ENCODE peak calls at places on chromosomes 11 and 22, in six cellular contexts. U is heart left ventricle; M is CD4-positive, alpha-beta T cell; X is WERI-Rb-1; K is A549; S is left lung. H is an unnamed sample.

GRCh38 chr11:10909141-10909883 is 51.5 kb upstream of the ZBED5 start:
- DNase-seq in S (no peak), U (no peak), K (no peak), X (no peak), M (no peak), H (no peak)

GRCh38 chr11:119874660-119875238 is 145.7 kb upstream of the NECTIN1 start:
- DNase-seq in S (no peak), K (no peak), U (no peak), M (no peak), X (no peak), H (no peak)

GRCh38 chr22:37020192-37020479 is 594 bp downstream of the MPST start:
- DNase-seq in X (no peak), S (no peak), M (no peak), U (no peak), K (no peak), H (peak)

GRCh38 chr11:3665336-3666022 is 5.7 kb downstream of the CHRNA10 start:
- DNase-seq in K (no peak), X (no peak), S (no peak), M (no peak), U (no peak), H (no peak)

GRCh38 chr22:42805016-42805997 is 51.8 kb downstream of the ARFGAP3 start:
- DNase-seq in U (no peak), X (no peak), K (no peak), S (peak), M (no peak), H (peak)

GRCh38 chr11:130677486-130678153 is 229.2 kb downstream of the ADAMTS15 start:
- DNase-seq in M (no peak), X (no peak), S (no peak), U (no peak), K (no peak), H (no peak)

GRCh38 chr11:35088676-35089075 is 50.3 kb upstream of the CD44 start:
- DNase-seq in K (no peak), X (no peak), M (no peak), U (no peak), S (no peak), H (peak)

GRCh38 chr11:1563149-1563638 is 8.9 kb downstream of the DUSP8 start:
- DNase-seq in K (no peak), S (no peak), M (no peak), X (no peak), U (no peak), H (no peak)

GRCh38 chr22:39496131-39496838 is 5.8 kb upstream of the MIEF1 start:
- DNase-seq in S (no peak), X (peak), U (peak), M (peak), K (peak), H (peak)

GRCh38 chr11:75427181-75427580 is 5.8 kb downstream of the KLHL35 start:
- DNase-seq in M (no peak), U (no peak), K (no peak), S (no peak), X (no peak), H (no peak)

GRCh38 chr11:61071208-61071681 is 31.0 kb upstream of the CD5 start:
- DNase-seq in U (no peak), S (no peak), X (no peak), K (no peak), M (peak), H (no peak)

GRCh38 chr22:38796262-38796957 is 2.5 kb upstream of the DNAL4 start:
- DNase-seq in X (no peak), K (no peak), S (no peak), M (no peak), U (no peak), H (no peak)

GRCh38 chr22:39646614-39647210 is 76.2 kb downstream of the CACNA1I start:
- DNase-seq in U (no peak), X (no peak), K (no peak), S (no peak), M (no peak), H (no peak)

GRCh38 chr22:40334899-40335298 is 11.4 kb upstream of the ADSL start:
- DNase-seq in S (no peak), K (no peak), X (no peak), U (no peak), M (no peak), H (no peak)

GRCh38 chr22:35394011-35394312 is 6.0 kb upstream of the MCM5 start:
- DNase-seq in S (no peak), X (no peak), M (no peak), U (no peak), K (no peak), H (no peak)

GRCh38 chr11:65041206-65042035 is at the start of gene SAC3D1:
- DNase-seq in S (peak), M (peak), K (peak), U (peak), X (peak), H (peak)

GRCh38 chr22:18076060-18076497 is 1.7 kb upstream of the PEX26 start:
- DNase-seq in K (peak), S (no peak), M (peak), U (no peak), X (peak), H (no peak)

GRCh38 chr11:587978-588380 is 11.7 kb downstream of the PHRF1 start:
- DNase-seq in M (peak), K (peak), S (no peak), X (no peak), U (peak), H (no peak)

GRCh38 chr22:43530864-43531201 is 119.0 kb downstream of the MPPED1 start:
- DNase-seq in X (no peak), U (no peak), K (no peak), S (no peak), M (no peak), H (no peak)

GRCh38 chr22:24161909-24162308 is 19.4 kb upstream of the SUSD2 start:
- DNase-seq in S (no peak), X (no peak), U (no peak), M (no peak), K (no peak), H (peak)

GRCh38 chr22:49398646-49399045 is 429.0 kb downstream of the BRD1 start:
- DNase-seq in S (no peak), U (no peak), K (no peak), X (no peak), M (no peak), H (no peak)

GRCh38 chr22:46514592-46515207 is 22.7 kb downstream of the CELSR1 start:
- DNase-seq in S (peak), U (no peak), X (no peak), M (no peak), K (peak), H (no peak)

GRCh38 chr11:36095716-36096115 is 151.9 kb downstream of the LDLRAD3 start:
- DNase-seq in S (no peak), U (no peak), M (no peak), K (no peak), X (no peak), H (no peak)

GRCh38 chr11:19872526-19873135 is 160.0 kb downstream of the NAV2 start:
- DNase-seq in S (no peak), K (no peak), U (no peak), X (no peak), M (no peak), H (no peak)

GRCh38 chr11:102727890-102728289 is 3.1 kb upstream of the MMP8 start:
- DNase-seq in U (no peak), X (no peak), K (no peak), S (no peak), M (no peak), H (no peak)

GRCh38 chr22:40156001-40156516 is 21.7 kb upstream of the TNRC6B start:
- DNase-seq in K (peak), S (no peak), M (no peak), U (no peak), X (no peak), H (peak)

GRCh38 chr22:43152355-43153071 is 1.2 kb downstream of the TSPO start:
- DNase-seq in M (peak), K (no peak), S (peak), U (peak), X (no peak), H (peak)

GRCh38 chr11:129637983-129638776 is 177.5 kb upstream of the TMEM45B start:
- DNase-seq in X (no peak), S (no peak), M (no peak), K (no peak), U (no peak), H (no peak)

GRCh38 chr11:68040121-68040956 is 1.5 kb downstream of the TCIRG1 start:
- DNase-seq in K (peak), U (peak), S (peak), X (peak), M (peak), H (peak)

GRCh38 chr11:64765841-64766682 is 6.3 kb upstream of the PYGM start:
- DNase-seq in U (no peak), X (no peak), S (peak), M (no peak), K (no peak), H (peak)

GRCh38 chr11:78449866-78450265 is 32.2 kb upstream of the GAB2 start:
- DNase-seq in U (no peak), M (no peak), S (no peak), X (no peak), K (no peak), H (no peak)

GRCh38 chr22:46674367-46674781 is 54.2 kb downstream of the GRAMD4 start:
- DNase-seq in M (peak), X (no peak), U (peak), S (peak), K (no peak), H (no peak)

GRCh38 chr22:37018815-37019308 is 385 bp downstream of the TST start:
- DNase-seq in K (no peak), X (peak), U (peak), M (no peak), S (peak), H (peak)

GRCh38 chr11:128467041-128467440 is 120.3 kb downstream of the ETS1 start:
- DNase-seq in S (no peak), U (no peak), K (no peak), X (no peak), M (no peak), H (no peak)
- H3K27ac ChIP-seq in S (peak), U (peak), K (peak), X (no peak), M (peak), H (peak)

GRCh38 chr11:125180413-125181305 is 16.1 kb downstream of the PKNOX2 start:
- DNase-seq in X (no peak), S (no peak), M (no peak), K (no peak), U (no peak), H (no peak)

GRCh38 chr11:125179346-125179745 is 14.8 kb downstream of the PKNOX2 start:
- DNase-seq in M (no peak), K (no peak), X (no peak), U (no peak), S (no peak), H (no peak)

GRCh38 chr11:125182522-125182921 is 18.0 kb downstream of the PKNOX2 start:
- DNase-seq in X (no peak), K (no peak), S (no peak), U (no peak), M (no peak), H (no peak)

GRCh38 chr11:125176866-125177265 is 12.3 kb downstream of the PKNOX2 start:
- DNase-seq in S (no peak), X (no peak), U (no peak), M (no peak), K (no peak), H (no peak)

DNA sequence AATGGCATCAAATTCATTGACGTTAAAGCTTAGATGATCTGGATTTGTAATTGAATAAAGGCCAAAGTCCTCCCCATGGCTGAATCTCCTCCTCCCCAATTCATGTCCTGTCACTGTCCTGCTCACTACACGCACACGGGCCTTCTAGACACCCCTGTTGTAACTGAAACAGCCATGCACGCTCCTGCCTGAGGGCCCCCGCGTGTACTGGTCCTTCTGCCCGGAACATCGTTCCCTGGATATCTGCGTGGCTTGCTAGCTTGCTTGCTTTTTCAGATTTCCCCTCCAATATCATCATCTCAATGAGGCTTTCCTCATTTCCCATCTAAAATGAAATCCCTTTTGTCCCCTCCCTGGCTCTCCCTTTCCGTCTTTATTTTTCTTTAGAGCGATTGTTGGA is 15.3 kb downstream of the PKNOX2 start:
- DNase-seq in M (no peak), S (no peak), K (no peak), U (no peak), X (no peak), H (no peak)
- TF ChIP-seq CTCF in M (no peak), S (no peak), K (no peak), U (no peak), X (no peak), H (no peak)

DNA sequence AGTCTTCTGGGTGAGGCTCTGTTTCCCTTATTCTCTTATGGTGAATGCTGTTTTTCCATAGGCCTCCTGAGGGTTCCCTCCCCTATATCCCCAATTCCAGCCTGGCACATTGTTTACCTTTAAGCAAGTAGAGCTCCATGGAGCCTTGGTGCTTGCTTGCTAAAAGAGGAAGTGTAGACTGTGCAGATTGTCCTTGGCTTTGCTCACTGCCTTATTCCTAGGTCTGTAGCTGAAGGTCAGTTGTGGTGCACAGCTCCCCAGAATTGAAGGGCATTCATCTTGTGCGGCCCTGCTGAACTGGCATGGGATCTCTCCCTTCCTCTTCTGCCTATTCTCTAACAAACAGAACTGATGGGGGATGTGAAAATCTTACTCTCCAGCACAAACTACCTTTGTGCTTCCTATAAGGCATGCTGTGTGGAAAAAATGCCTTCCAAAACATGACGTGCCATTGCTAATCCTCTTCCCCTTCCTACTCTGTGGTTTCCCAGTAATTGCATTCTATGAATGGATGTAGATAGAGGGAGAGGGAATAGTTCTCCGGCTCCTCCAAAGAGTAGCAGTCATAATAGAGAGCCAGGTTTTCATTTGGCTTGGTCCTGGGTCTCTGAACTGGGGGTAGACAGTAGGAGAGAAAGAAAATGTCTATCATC is 34.2 kb upstream of the PLET1 start:
- DNase-seq in S (no peak), U (no peak), X (no peak), M (no peak), K (no peak), H (no peak)
- H3K27ac ChIP-seq in S (no peak), U (peak), X (no peak), M (no peak), K (no peak), H (no peak)

DNA sequence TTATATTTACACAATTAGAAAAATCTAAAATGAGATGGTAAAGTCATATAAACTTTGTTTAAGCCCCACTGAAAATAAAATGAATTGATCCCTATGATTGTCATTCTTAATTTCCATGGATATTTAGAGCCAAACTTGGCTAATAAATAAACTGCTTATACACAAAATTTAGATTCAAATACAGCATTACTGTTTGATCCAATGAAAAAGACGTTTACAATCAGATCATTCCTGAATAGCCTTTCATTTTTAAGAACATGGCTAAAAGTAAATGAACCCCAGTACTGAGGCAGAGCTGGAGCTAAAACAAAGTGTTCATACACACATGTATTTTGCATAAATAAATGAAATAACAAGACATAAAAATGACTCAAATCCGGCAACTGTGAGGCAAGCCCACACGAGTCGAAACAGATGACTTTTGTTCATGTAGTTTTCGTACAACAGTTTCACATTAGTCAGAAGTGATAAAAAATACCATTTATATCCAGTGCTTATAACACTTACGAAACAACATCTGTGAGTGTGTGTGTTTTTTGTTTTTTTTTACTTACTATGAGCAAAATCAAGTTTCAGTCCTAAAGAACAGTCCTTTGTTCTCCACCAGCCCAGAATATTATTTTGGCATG is 386.5 kb downstream of the SOX6 start:
- DNase-seq in U (no peak), K (no peak), X (no peak), S (no peak), M (no peak), H (no peak)
- TF ChIP-seq CTCF in U (no peak), K (no peak), X (no peak), S (no peak), M (no peak), H (no peak)

DNA sequence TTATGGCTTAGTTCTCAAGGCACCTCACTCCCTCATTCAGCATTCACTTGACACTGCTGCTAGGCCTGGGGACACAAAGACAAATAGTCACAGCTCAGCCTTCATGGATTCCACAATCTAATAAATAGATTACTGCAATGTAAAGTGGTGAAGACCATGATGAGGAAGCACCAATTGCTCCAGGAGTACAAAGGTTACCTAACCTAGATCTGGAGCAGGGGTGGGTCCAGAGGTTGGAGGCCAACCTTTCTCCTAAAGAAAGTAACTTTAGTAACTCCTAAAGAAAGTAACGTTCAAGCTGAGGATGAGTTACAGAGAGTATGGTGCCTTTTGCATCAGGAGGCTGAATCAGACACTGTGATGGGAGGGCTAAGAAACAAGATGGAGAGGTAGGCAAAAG is 4.1 kb downstream of the TRIM3 start:
- DNase-seq in U (no peak), M (no peak), S (no peak), K (no peak), X (no peak), H (no peak)
- H3K27ac ChIP-seq in U (peak), M (no peak), S (no peak), K (no peak), X (no peak), H (no peak)

GRCh38 chr11:93903989-93904388 is 53.6 kb upstream of the VSTM5 start:
- DNase-seq in K (no peak), S (no peak), M (no peak), X (peak), U (no peak), H (no peak)
- TF ChIP-seq CTCF in K (no peak), S (no peak), M (no peak), X (peak), U (no peak), H (no peak)